ENCODE peak calls at places on chromosomes 12 and 14, in four cellular contexts. One of them, this sample, is unnamed.

GRCh38 chr12:13433768-13434167 is 237.2 kb downstream of the EMP1 start:
- DNase-seq in endothelial cell: no peak
- DNase-seq in progenitor cell of endocrine pancreas: no peak
- DNase-seq in AG09309: no peak
- DNase-seq in this sample: no peak

GRCh38 chr14:64758711-64759554 is 54.7 kb downstream of the PLEKHG3 start:
- DNase-seq in progenitor cell of endocrine pancreas: no peak
- DNase-seq in AG09309: peak
- DNase-seq in endothelial cell: no peak
- DNase-seq in this sample: no peak

GRCh38 chr14:93010543-93011541 is 87.9 kb downstream of the CHGA start:
- DNase-seq in endothelial cell: no peak
- DNase-seq in progenitor cell of endocrine pancreas: no peak
- DNase-seq in AG09309: no peak
- DNase-seq in this sample: no peak

GRCh38 chr14:56482306-56482705 is 97.3 kb upstream of the TMEM260 start:
- DNase-seq in endothelial cell: peak
- DNase-seq in progenitor cell of endocrine pancreas: no peak
- DNase-seq in AG09309: no peak
- DNase-seq in this sample: no peak

GRCh38 chr12:55933799-55934174 is 2.8 kb downstream of the DGKA start:
- DNase-seq in endothelial cell: no peak
- DNase-seq in progenitor cell of endocrine pancreas: no peak
- DNase-seq in AG09309: no peak
- DNase-seq in this sample: no peak

GRCh38 chr14:61188936-61189808 is 92.0 kb downstream of the TMEM30B start:
- DNase-seq in AG09309: no peak
- DNase-seq in endothelial cell: peak
- DNase-seq in progenitor cell of endocrine pancreas: peak
- DNase-seq in this sample: peak

GRCh38 chr12:52168019-52168717 is 23.6 kb downstream of the KRT80 start:
- DNase-seq in progenitor cell of endocrine pancreas: no peak
- DNase-seq in AG09309: no peak
- DNase-seq in endothelial cell: no peak
- DNase-seq in this sample: no peak

GRCh38 chr12:28872654-28873268 is 276.3 kb upstream of the FAR2 start:
- DNase-seq in endothelial cell: peak
- DNase-seq in AG09309: no peak
- DNase-seq in progenitor cell of endocrine pancreas: peak
- DNase-seq in this sample: peak

GRCh38 chr14:77603654-77604270 is 12.7 kb downstream of the SPTLC2 start:
- DNase-seq in AG09309: no peak
- DNase-seq in endothelial cell: no peak
- DNase-seq in progenitor cell of endocrine pancreas: no peak
- DNase-seq in this sample: no peak
- TF ChIP-seq CTCF in AG09309: no peak
- TF ChIP-seq CTCF in endothelial cell: no peak
- TF ChIP-seq CTCF in progenitor cell of endocrine pancreas: peak
- TF ChIP-seq CTCF in this sample: no peak

GRCh38 chr14:24348186-24348585 is 8.4 kb upstream of the RIPK3 start:
- DNase-seq in progenitor cell of endocrine pancreas: no peak
- DNase-seq in endothelial cell: no peak
- DNase-seq in AG09309: no peak
- DNase-seq in this sample: no peak

GRCh38 chr14:24349742-24350141 is 10.0 kb upstream of the RIPK3 start:
- DNase-seq in endothelial cell: no peak
- DNase-seq in progenitor cell of endocrine pancreas: no peak
- DNase-seq in AG09309: no peak
- DNase-seq in this sample: no peak

GRCh38 chr14:24355009-24355408 is 13.0 kb upstream of the NFATC4 start:
- DNase-seq in progenitor cell of endocrine pancreas: no peak
- DNase-seq in AG09309: no peak
- DNase-seq in endothelial cell: no peak
- DNase-seq in this sample: no peak

GRCh38 chr14:24353551-24354529 is 14.0 kb upstream of the RIPK3 start:
- DNase-seq in progenitor cell of endocrine pancreas: no peak
- DNase-seq in endothelial cell: no peak
- DNase-seq in AG09309: no peak
- DNase-seq in this sample: no peak

GRCh38 chr14:24351517-24351916 is 11.7 kb upstream of the RIPK3 start:
- DNase-seq in progenitor cell of endocrine pancreas: no peak
- DNase-seq in AG09309: no peak
- DNase-seq in endothelial cell: no peak
- DNase-seq in this sample: no peak
- TF ChIP-seq CTCF in progenitor cell of endocrine pancreas: peak
- TF ChIP-seq CTCF in AG09309: peak
- TF ChIP-seq CTCF in endothelial cell: no peak
- TF ChIP-seq CTCF in this sample: no peak

GRCh38 chr14:90758959-90759358 is 57.3 kb downstream of the TTC7B start:
- DNase-seq in AG09309: no peak
- DNase-seq in endothelial cell: peak
- DNase-seq in progenitor cell of endocrine pancreas: no peak
- DNase-seq in this sample: no peak

GRCh38 chr14:90758028-90758889 is 58.0 kb downstream of the TTC7B start:
- DNase-seq in AG09309: peak
- DNase-seq in endothelial cell: peak
- DNase-seq in progenitor cell of endocrine pancreas: peak
- DNase-seq in this sample: peak

GRCh38 chr14:90757452-90757851 is 58.8 kb downstream of the TTC7B start:
- DNase-seq in endothelial cell: no peak
- DNase-seq in AG09309: no peak
- DNase-seq in progenitor cell of endocrine pancreas: no peak
- DNase-seq in this sample: no peak

GRCh38 chr14:90755661-90756304 is 60.4 kb downstream of the TTC7B start:
- DNase-seq in progenitor cell of endocrine pancreas: no peak
- DNase-seq in AG09309: no peak
- DNase-seq in endothelial cell: no peak
- DNase-seq in this sample: no peak

DNA sequence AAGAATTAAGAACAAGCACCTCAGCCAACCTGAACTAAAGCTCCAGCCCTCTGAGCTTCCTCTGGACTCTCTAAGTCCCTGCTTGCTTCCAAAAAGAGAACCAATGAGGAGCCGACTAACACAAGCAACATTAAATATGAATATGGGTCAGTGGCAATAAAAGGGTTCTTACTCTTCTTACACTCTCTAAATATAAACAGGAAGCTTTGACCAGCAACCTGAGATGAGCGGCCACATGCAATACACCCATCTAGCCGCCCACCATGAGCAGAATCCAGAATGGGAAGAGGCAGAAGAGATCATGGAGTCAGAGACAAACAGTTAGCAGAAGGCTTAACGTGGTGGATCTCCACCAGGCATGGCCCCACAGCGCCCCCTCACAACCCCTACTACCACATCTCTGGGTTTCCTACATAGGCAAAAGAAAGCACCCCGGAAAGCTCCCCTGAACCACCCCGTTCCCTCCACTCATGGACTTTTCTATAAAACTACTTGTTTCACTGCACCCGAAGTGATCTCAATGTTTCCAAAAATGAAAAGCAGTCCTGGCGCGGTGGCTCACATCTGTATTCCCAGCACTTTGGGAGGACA is 59.4 kb downstream of the TTC7B start:
- DNase-seq in progenitor cell of endocrine pancreas: no peak
- DNase-seq in AG09309: no peak
- DNase-seq in endothelial cell: no peak
- DNase-seq in this sample: no peak
- TF ChIP-seq CTCF in progenitor cell of endocrine pancreas: no peak
- TF ChIP-seq CTCF in AG09309: no peak
- TF ChIP-seq CTCF in endothelial cell: no peak
- TF ChIP-seq CTCF in this sample: no peak

GRCh38 chr14:99348816-99349609 is 77.0 kb upstream of the BCL11B start:
- DNase-seq in progenitor cell of endocrine pancreas: no peak
- DNase-seq in AG09309: no peak
- DNase-seq in endothelial cell: no peak
- DNase-seq in this sample: no peak

GRCh38 chr14:99350751-99351150 is 78.8 kb upstream of the BCL11B start:
- DNase-seq in endothelial cell: no peak
- DNase-seq in progenitor cell of endocrine pancreas: no peak
- DNase-seq in AG09309: no peak
- DNase-seq in this sample: no peak

GRCh38 chr14:99349721-99350495 is 77.9 kb upstream of the BCL11B start:
- DNase-seq in progenitor cell of endocrine pancreas: no peak
- DNase-seq in AG09309: no peak
- DNase-seq in endothelial cell: no peak
- DNase-seq in this sample: no peak

GRCh38 chr14:99352688-99353280 is 80.8 kb upstream of the BCL11B start:
- DNase-seq in AG09309: no peak
- DNase-seq in progenitor cell of endocrine pancreas: no peak
- DNase-seq in endothelial cell: no peak
- DNase-seq in this sample: no peak

GRCh38 chr14:99351166-99352007 is 79.4 kb upstream of the BCL11B start:
- DNase-seq in AG09309: no peak
- DNase-seq in endothelial cell: no peak
- DNase-seq in progenitor cell of endocrine pancreas: no peak
- DNase-seq in this sample: no peak
- TF ChIP-seq CTCF in AG09309: no peak
- TF ChIP-seq CTCF in endothelial cell: no peak
- TF ChIP-seq CTCF in progenitor cell of endocrine pancreas: peak
- TF ChIP-seq CTCF in this sample: no peak

GRCh38 chr14:103886304-103887169 is 39.2 kb upstream of the PPP1R13B start:
- DNase-seq in endothelial cell: no peak
- DNase-seq in AG09309: no peak
- DNase-seq in progenitor cell of endocrine pancreas: no peak
- DNase-seq in this sample: no peak
- TF ChIP-seq CTCF in endothelial cell: no peak
- TF ChIP-seq CTCF in AG09309: peak
- TF ChIP-seq CTCF in progenitor cell of endocrine pancreas: peak
- TF ChIP-seq CTCF in this sample: no peak

GRCh38 chr14:105107781-105108515 is 42.7 kb upstream of the GPR132 start:
- DNase-seq in AG09309: no peak
- DNase-seq in progenitor cell of endocrine pancreas: no peak
- DNase-seq in endothelial cell: peak
- DNase-seq in this sample: no peak
- TF ChIP-seq CTCF in AG09309: no peak
- TF ChIP-seq CTCF in progenitor cell of endocrine pancreas: no peak
- TF ChIP-seq CTCF in endothelial cell: no peak
- TF ChIP-seq CTCF in this sample: no peak

DNA sequence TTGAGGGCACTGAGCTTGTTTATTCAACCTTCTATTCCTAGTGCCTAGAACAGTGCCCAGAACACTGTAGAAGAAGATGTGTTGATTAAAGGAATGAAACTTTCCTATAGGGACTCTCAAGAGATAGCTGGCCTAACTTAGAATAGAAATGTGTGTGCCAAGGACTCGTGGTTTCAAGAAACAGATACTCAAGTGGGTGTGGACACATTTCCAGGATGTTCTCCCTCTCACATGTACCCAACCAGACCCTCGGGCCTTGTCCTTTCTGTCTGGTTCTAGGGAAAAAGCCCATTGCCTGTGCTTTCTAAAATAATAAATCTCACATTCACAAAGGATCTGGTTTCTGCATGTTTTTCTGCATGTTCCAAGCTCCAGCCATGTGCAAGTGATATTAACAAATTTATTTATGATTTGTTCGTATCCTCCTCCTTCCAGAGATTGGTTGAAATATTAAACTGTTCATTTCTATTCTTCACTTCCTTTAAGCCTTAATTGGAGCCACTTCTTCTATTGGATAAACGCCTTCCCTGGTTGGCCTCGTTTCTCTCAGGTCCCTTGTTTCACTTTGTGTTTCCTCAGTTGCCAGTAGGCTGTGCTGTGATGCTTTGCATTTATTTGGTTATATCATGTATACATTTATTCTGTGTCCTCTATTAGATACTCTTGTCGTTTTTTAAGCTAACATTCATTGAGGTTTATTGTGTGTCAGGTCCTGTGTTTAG is 89.8 kb downstream of the CRADD start:
- DNase-seq in progenitor cell of endocrine pancreas: no peak
- DNase-seq in AG09309: no peak
- DNase-seq in endothelial cell: no peak
- DNase-seq in this sample: peak
- TF ChIP-seq CTCF in progenitor cell of endocrine pancreas: no peak
- TF ChIP-seq CTCF in AG09309: peak
- TF ChIP-seq CTCF in endothelial cell: no peak
- TF ChIP-seq CTCF in this sample: peak

DNA sequence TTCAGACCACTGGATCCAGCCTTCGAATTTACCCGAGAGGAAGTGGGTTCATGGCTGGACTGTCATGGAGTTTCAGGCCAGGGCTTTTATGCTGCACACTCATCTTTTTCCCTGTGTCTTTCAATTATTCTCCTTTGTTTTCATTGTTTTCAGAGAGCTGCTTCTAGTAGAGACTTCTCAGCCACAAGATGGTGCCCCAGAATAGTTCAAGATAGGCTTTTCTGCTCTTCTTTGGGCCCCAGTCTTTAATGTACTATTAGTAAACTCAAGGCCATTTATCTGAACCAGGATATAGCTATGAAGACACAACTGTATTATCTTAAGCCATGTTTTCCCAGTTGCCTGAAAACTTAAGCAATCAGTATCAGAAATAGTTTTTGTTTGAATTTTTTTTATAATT is 30.4 kb upstream of the PSMA6 start:
- DNase-seq in AG09309: no peak
- DNase-seq in progenitor cell of endocrine pancreas: no peak
- DNase-seq in endothelial cell: no peak
- DNase-seq in this sample: no peak
- TF ChIP-seq CTCF in AG09309: peak
- TF ChIP-seq CTCF in progenitor cell of endocrine pancreas: no peak
- TF ChIP-seq CTCF in endothelial cell: no peak
- TF ChIP-seq CTCF in this sample: no peak

DNA sequence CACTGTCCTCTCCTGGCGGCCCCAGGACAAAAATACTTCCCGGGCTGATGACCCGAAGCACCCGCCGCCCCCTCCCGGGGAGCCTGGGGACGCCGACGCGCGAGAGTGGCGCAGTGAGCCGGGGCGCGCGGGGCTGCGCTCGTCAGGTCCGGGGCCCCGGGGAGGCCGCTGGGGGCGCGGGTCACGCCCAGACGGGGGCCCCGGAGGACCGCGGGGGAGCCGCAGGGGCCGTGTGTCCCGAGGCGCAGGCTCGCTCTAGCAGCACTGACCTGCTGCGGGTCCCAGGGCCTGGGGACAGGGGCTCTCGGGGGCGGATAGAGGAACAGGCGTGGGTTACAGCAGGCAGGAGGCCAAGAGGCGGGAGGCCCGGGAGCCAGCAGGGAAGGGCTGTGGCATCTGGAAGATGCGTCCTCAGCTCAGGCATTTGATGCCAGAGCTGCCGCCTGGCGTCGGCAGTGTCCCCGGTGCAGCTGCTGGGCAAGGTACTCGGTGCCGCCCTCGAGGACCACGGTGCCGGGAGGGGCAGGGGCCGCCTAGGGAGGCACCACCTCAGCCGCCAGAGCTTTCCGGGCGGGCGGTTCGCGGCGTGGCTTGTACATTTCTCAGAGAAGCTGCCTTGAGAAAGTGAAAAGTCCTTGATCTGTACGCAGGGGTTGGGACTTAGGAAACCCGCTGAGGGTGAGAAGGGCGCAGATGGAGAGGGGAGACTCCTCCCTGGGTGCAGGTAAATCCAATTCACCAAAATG is 1.2 kb downstream of the WNT5B start:
- DNase-seq in progenitor cell of endocrine pancreas: no peak
- DNase-seq in endothelial cell: peak
- DNase-seq in AG09309: no peak
- DNase-seq in this sample: peak
- TF ChIP-seq CTCF in progenitor cell of endocrine pancreas: peak
- TF ChIP-seq CTCF in endothelial cell: no peak
- TF ChIP-seq CTCF in AG09309: no peak
- TF ChIP-seq CTCF in this sample: no peak

DNA sequence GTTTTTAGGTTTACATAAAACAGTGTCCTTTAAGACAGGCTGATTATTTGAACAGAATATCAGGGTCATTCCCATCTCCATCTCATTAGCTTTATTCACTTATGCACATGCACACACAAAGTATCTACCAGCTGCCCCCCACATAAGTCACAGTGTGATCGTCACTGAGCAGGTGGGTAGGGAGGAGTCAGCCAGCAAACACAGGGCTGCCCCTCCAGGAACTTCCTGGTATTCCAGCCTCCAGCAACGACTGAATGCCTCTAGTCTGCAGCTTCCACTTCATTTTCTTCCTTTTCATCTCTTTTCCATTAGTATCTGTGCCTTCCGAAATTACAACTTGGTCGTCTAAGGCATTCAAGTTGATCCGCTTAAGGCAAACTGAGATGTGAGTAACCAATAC is 48.9 kb upstream of the FOXN3 start:
- DNase-seq in progenitor cell of endocrine pancreas: no peak
- DNase-seq in AG09309: no peak
- DNase-seq in endothelial cell: no peak
- DNase-seq in this sample: no peak
- TF ChIP-seq CTCF in progenitor cell of endocrine pancreas: no peak
- TF ChIP-seq CTCF in AG09309: no peak
- TF ChIP-seq CTCF in endothelial cell: no peak
- TF ChIP-seq CTCF in this sample: no peak